ENCODE peak calls at places on chromosomes 13 and 19, in six cellular contexts. E is mesendoderm, X is DND-41, W is ovary, O is right lobe of liver, B is heart right ventricle. P is an unnamed sample.

GRCh38 chr13:32211788-32212187 is 103.4 kb downstream of the ZAR1L start:
- DNase-seq in O (no peak), B (no peak), E (peak; percentile 12), X (no peak), W (no peak), P (no peak)

GRCh38 chr19:2226840-2227360 is 9.2 kb downstream of the PLEKHJ1 start:
- DNase-seq in E (no peak), B (no peak), W (no peak), X (no peak), O (no peak), P (no peak)

GRCh38 chr19:40219721-40220276 is 1.6 kb upstream of the TTC9B start:
- DNase-seq in O (no peak), B (no peak), E (no peak), X (no peak), W (no peak), P (no peak)

GRCh38 chr13:101624210-101624922 is 171.9 kb downstream of the ITGBL1 start:
- DNase-seq in E (peak; percentile 21), B (no peak), W (no peak), X (no peak), O (no peak), P (no peak)

GRCh38 chr13:24038846-24039330 is 121.6 kb upstream of the SPATA13 start:
- DNase-seq in B (no peak), O (no peak), E (no peak), W (no peak), X (no peak), P (no peak)

GRCh38 chr19:57171551-57172081 is 4.3 kb upstream of the DUXA start:
- DNase-seq in O (no peak), W (peak; percentile 34), X (no peak), B (peak; percentile 58), E (peak; percentile 61), P (peak; percentile 45)

GRCh38 chr19:28980236-28980868 is 232.6 kb downstream of the UQCRFS1 start:
- DNase-seq in W (no peak), E (peak; percentile 75), O (no peak), X (no peak), B (no peak), P (no peak)

GRCh38 chr19:36257512-36257876 is 42.6 kb downstream of the ZNF146 start:
- DNase-seq in E (peak; percentile 40), O (no peak), B (peak; percentile 59), X (no peak), W (no peak), P (no peak)

GRCh38 chr19:54305141-54305540 is 7.8 kb downstream of the LILRA5 start:
- DNase-seq in O (no peak), X (no peak), B (no peak), E (no peak), W (no peak), P (no peak)

GRCh38 chr19:16599655-16600346 is 27.6 kb upstream of the SLC35E1 start:
- DNase-seq in W (no peak), O (no peak), E (no peak), X (no peak), B (no peak), P (no peak)

GRCh38 chr19:17641181-17641580 is 47.0 kb downstream of the UNC13A start:
- DNase-seq in O (no peak), E (no peak), W (no peak), B (no peak), X (no peak), P (no peak)

GRCh38 chr19:46990998-46991676 is 28.5 kb upstream of the NPAS1 start:
- DNase-seq in E (peak; percentile 88), B (peak; percentile 78), X (peak; percentile 58), O (peak; percentile 82), W (peak; percentile 91), P (peak; percentile 75)

GRCh38 chr13:32255744-32256120 is 59.4 kb downstream of the ZAR1L start:
- DNase-seq in W (no peak), B (no peak), O (no peak), X (no peak), E (no peak), P (no peak)

GRCh38 chr13:109155301-109155761 is 525.9 kb downstream of the MYO16 start:
- DNase-seq in E (no peak), X (no peak), B (no peak), O (no peak), W (no peak), P (no peak)

GRCh38 chr13:27172495-27172842 is 858 bp upstream of the USP12 start:
- DNase-seq in B (no peak), O (no peak), E (no peak), X (peak; percentile 18), W (no peak), P (no peak)

GRCh38 chr13:106230450-106230849 is 305.0 kb downstream of the EFNB2 start:
- DNase-seq in B (no peak), W (no peak), O (no peak), E (no peak), X (no peak), P (no peak)

GRCh38 chr19:8367327-8368001 is 3.5 kb downstream of the ANGPTL4 start:
- DNase-seq in O (peak; percentile 87), B (peak; percentile 91), E (peak; percentile 85), X (no peak), W (peak; percentile 95), P (no peak)

GRCh38 chr19:56137405-56137804 is 3.7 kb upstream of the ZNF444 start:
- DNase-seq in B (no peak), E (no peak), W (no peak), X (no peak), O (peak; percentile 83), P (no peak)

GRCh38 chr13:98576215-98576945 is 527 bp downstream of the STK24 start:
- DNase-seq in X (peak; percentile 55), O (peak; percentile 79), W (peak; percentile 60), B (peak; percentile 63), E (peak; percentile 46), P (peak; percentile 27)

GRCh38 chr13:52165410-52165809 is 6.0 kb upstream of the NEK3 start:
- DNase-seq in X (no peak), W (no peak), O (no peak), B (no peak), E (no peak), P (no peak)

GRCh38 chr13:29170451-29171082 is 350.4 kb downstream of the MTUS2 start:
- DNase-seq in B (no peak), W (no peak), X (no peak), O (no peak), E (no peak), P (no peak)

GRCh38 chr19:5052945-5053485 is 84.1 kb downstream of the KDM4B start:
- DNase-seq in B (no peak), E (no peak), W (no peak), X (no peak), O (no peak), P (no peak)

GRCh38 chr19:5052515-5052914 is 83.6 kb downstream of the KDM4B start:
- DNase-seq in X (no peak), W (no peak), E (peak; percentile 22), O (no peak), B (no peak), P (no peak)

GRCh38 chr19:5050016-5050656 is 81.2 kb downstream of the KDM4B start:
- DNase-seq in O (no peak), B (no peak), W (no peak), X (no peak), E (no peak), P (no peak)

GRCh38 chr19:5050905-5051304 is 82.0 kb downstream of the KDM4B start:
- DNase-seq in O (no peak), B (no peak), W (no peak), E (no peak), X (no peak), P (no peak)

DNA sequence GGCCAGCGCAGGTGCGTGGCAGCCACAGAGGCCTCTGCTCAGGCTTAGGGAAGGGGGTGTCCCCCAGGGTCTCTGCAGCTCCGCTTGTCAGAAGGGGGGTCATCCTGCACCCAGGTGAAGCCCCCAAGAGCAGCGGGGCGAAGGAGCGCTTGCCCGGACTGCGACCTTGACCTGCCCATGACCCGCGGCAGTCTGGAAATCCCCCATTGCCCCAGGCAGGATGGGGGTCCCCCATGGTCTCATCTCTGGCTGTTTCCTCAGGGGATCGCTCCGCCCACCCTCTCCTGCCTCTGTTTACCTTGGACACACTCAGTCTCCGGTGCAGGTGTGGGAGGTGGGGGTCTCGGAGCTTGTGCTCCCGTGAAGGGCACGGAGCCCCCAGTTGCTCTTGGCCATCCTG is 82.7 kb downstream of the KDM4B start:
- DNase-seq in E (no peak), B (no peak), O (no peak), X (no peak), W (no peak), P (no peak)
- H3K27ac ChIP-seq in E (no peak overlapping the region), B (no peak overlapping the region), O (no peak overlapping the region), X (no peak overlapping the region), W (no peak overlapping the region), P (no peak overlapping the region)

DNA sequence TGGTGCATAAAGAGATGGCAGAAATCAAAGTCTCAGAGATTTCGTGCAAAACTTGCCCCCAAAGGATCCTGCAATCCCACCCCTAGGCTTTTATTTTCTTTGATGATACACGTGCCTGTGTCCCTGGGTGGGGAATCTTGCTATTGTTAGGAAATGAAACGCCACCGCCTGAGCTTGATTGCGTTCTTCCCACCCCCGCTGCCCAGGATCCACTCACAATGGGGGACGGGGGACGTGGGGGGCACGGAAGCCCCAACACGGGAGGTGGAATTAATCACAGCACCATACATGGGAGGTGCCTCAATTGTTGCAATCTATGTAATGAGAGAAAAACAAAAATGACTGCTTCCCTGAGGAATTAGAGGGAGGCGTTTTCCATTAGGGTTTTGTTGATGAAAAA is 39.6 kb downstream of the ZNRF4 start:
- DNase-seq in B (no peak), O (no peak), W (no peak), E (no peak), X (no peak), P (no peak)
- H3K27me3 ChIP-seq in B (peaks cover 85% of the 10 kb centered on the region), O (no peaks in the 10 kb centered on the region), W (no peaks in the 10 kb centered on the region), E (peaks cover 7% of the 10 kb centered on the region), X (peaks cover 12% of the 10 kb centered on the region), P (peaks cover 8% of the 10 kb centered on the region)

DNA sequence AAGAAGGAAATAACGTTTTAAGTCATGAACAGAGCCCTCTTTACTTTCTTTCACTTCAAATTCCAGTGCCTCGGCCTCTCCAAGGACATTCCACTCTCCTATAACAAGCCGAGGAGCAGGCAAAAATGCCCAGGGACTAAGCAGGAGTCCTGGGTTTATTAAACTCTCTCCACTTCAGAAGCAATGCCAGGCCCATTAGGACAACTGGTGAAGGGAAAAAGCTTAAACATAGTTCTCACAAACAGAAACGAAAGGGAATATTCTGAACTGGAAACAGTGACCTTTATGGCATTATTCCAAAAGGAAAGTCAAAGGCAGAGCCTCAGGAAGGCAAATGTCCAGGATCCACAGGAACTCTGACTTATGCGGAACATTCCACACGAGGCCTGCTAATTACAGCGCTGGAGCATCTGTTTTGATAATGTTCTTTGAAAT is 30.9 kb upstream of the MED4 start:
- DNase-seq in W (peak; percentile 63), E (no peak), B (no peak), O (no peak), X (no peak), P (no peak)
- H3K27ac ChIP-seq in W (peak overlapping the region; percentile 77), E (no peak overlapping the region), B (peak overlapping the region; percentile 83), O (peak overlapping the region; percentile 31), X (no peak overlapping the region), P (no peak overlapping the region)

DNA sequence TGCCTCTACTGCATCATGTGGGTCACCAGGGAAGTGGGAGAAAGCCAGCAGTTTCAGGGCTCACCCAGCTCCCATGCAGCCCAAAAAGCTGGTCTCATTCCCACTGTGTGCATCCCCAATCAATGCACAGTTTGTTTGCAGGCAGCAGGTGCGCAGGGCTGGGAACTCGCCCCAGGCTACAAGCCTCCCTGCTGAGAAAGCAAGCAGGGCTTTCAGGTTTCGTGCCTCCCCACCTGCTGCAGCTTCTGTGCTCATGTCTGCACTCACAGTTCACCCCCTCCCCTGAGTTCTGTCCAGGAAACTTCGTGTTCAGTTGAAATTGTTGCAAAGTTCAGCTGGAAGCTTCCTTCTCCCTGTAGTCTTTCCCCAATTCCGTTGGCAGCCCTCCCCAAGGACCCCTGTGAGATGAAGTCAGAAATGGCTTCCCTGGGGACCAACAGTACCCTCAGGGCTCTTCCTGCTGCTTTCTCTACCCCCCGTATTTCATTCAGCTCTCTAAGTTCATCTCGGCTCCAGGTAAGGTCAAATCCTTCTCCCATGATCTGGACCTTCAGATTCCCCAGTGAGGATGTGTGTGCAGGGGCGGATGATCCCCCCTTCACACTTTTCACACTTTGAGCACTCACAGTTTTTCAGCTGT is 10.3 kb upstream of the KLK3 start:
- DNase-seq in W (no peak), O (no peak), E (no peak), X (no peak), B (no peak), P (no peak)
- H3K27me3 ChIP-seq in W (no peaks in the 10 kb centered on the region), O (no peaks in the 10 kb centered on the region), E (no peaks in the 10 kb centered on the region), X (peaks cover 4% of the 10 kb centered on the region), B (peaks cover 11% of the 10 kb centered on the region), P (no peaks in the 10 kb centered on the region)